ENCODE peak calls at places on chromosomes 2 and 18, in seven cellular contexts. One of them, this sample, is unnamed.
A peak's percentile ranks its signal among the peaks of the same experiment; 100 is the strongest.

GRCh38 chr18:8260847-8261246 is 348.4 kb upstream of the RAB12 start:
- DNase-seq in GM23338: no peak
- DNase-seq in CD4-positive, alpha-beta memory T cell: no peak
- DNase-seq in CD8-positive, alpha-beta T cell: no peak
- DNase-seq in OCI-LY7: no peak
- DNase-seq in neuronal stem cell: no peak
- DNase-seq in A549: no peak
- DNase-seq in this sample: no peak

GRCh38 chr18:7646174-7646886 is 79.2 kb downstream of the PTPRM start:
- DNase-seq in CD4-positive, alpha-beta memory T cell: no peak
- DNase-seq in CD8-positive, alpha-beta T cell: no peak
- DNase-seq in GM23338: peak; percentile 27
- DNase-seq in OCI-LY7: no peak
- DNase-seq in neuronal stem cell: no peak
- DNase-seq in A549: no peak
- DNase-seq in this sample: no peak

GRCh38 chr2:109266998-109267854 is 138.2 kb downstream of the SH3RF3 start:
- DNase-seq in GM23338: peak; percentile 14
- DNase-seq in OCI-LY7: no peak
- DNase-seq in A549: no peak
- DNase-seq in CD4-positive, alpha-beta memory T cell: no peak
- DNase-seq in CD8-positive, alpha-beta T cell: no peak
- DNase-seq in neuronal stem cell: peak; percentile 3
- DNase-seq in this sample: no peak

GRCh38 chr2:232549655-232550350 is 554 bp downstream of the TIGD1 start:
- DNase-seq in neuronal stem cell: no peak
- DNase-seq in CD4-positive, alpha-beta memory T cell: no peak
- DNase-seq in CD8-positive, alpha-beta T cell: no peak
- DNase-seq in OCI-LY7: no peak
- DNase-seq in GM23338: no peak
- DNase-seq in A549: no peak
- DNase-seq in this sample: no peak

GRCh38 chr2:190382851-190383250 is 25.3 kb upstream of the MFSD6 start:
- DNase-seq in neuronal stem cell: no peak
- DNase-seq in GM23338: peak; percentile 76
- DNase-seq in CD8-positive, alpha-beta T cell: no peak
- DNase-seq in OCI-LY7: peak; percentile 64
- DNase-seq in A549: peak; percentile 40
- DNase-seq in CD4-positive, alpha-beta memory T cell: peak; percentile 66
- DNase-seq in this sample: no peak

GRCh38 chr2:71999580-71999979 is 148.1 kb downstream of the CYP26B1 start:
- DNase-seq in A549: no peak
- DNase-seq in OCI-LY7: no peak
- DNase-seq in neuronal stem cell: no peak
- DNase-seq in GM23338: no peak
- DNase-seq in CD4-positive, alpha-beta memory T cell: no peak
- DNase-seq in CD8-positive, alpha-beta T cell: no peak
- DNase-seq in this sample: no peak

GRCh38 chr2:25528173-25528572 is 145.2 kb downstream of the DTNB start:
- DNase-seq in A549: no peak
- DNase-seq in CD4-positive, alpha-beta memory T cell: no peak
- DNase-seq in OCI-LY7: no peak
- DNase-seq in CD8-positive, alpha-beta T cell: no peak
- DNase-seq in GM23338: no peak
- DNase-seq in neuronal stem cell: no peak
- DNase-seq in this sample: no peak

GRCh38 chr18:40612356-40612755 is 1342.7 kb upstream of the PIK3C3 start:
- DNase-seq in neuronal stem cell: no peak
- DNase-seq in CD8-positive, alpha-beta T cell: no peak
- DNase-seq in CD4-positive, alpha-beta memory T cell: no peak
- DNase-seq in GM23338: no peak
- DNase-seq in OCI-LY7: no peak
- DNase-seq in A549: no peak
- DNase-seq in this sample: no peak

GRCh38 chr2:32963941-32964340 is 17.2 kb downstream of the LTBP1 start:
- DNase-seq in neuronal stem cell: no peak
- DNase-seq in GM23338: no peak
- DNase-seq in CD8-positive, alpha-beta T cell: no peak
- DNase-seq in CD4-positive, alpha-beta memory T cell: no peak
- DNase-seq in OCI-LY7: no peak
- DNase-seq in A549: no peak
- DNase-seq in this sample: no peak

GRCh38 chr2:232124309-232124708 is 162.8 kb downstream of the DIS3L2 start:
- DNase-seq in CD4-positive, alpha-beta memory T cell: no peak
- DNase-seq in OCI-LY7: no peak
- DNase-seq in A549: no peak
- DNase-seq in GM23338: no peak
- DNase-seq in CD8-positive, alpha-beta T cell: no peak
- DNase-seq in neuronal stem cell: no peak
- DNase-seq in this sample: no peak

GRCh38 chr2:67650292-67651133 is 253.4 kb downstream of the ETAA1 start:
- DNase-seq in OCI-LY7: peak; percentile 4
- DNase-seq in GM23338: peak; percentile 90
- DNase-seq in CD8-positive, alpha-beta T cell: no peak
- DNase-seq in CD4-positive, alpha-beta memory T cell: no peak
- DNase-seq in neuronal stem cell: peak; percentile 58
- DNase-seq in A549: peak; percentile 49
- DNase-seq in this sample: peak; percentile 53

GRCh38 chr2:205073433-205074020 is 528.3 kb downstream of the PARD3B start:
- DNase-seq in CD8-positive, alpha-beta T cell: no peak
- DNase-seq in OCI-LY7: no peak
- DNase-seq in CD4-positive, alpha-beta memory T cell: no peak
- DNase-seq in neuronal stem cell: no peak
- DNase-seq in GM23338: no peak
- DNase-seq in A549: no peak
- DNase-seq in this sample: no peak

GRCh38 chr2:31066594-31066993 is 71.6 kb downstream of the GALNT14 start:
- DNase-seq in A549: no peak
- DNase-seq in GM23338: no peak
- DNase-seq in OCI-LY7: no peak
- DNase-seq in neuronal stem cell: no peak
- DNase-seq in CD4-positive, alpha-beta memory T cell: no peak
- DNase-seq in CD8-positive, alpha-beta T cell: no peak
- DNase-seq in this sample: no peak

GRCh38 chr2:241595600-241596140 is 37.1 kb downstream of the BOK start:
- DNase-seq in CD8-positive, alpha-beta T cell: no peak
- DNase-seq in CD4-positive, alpha-beta memory T cell: peak; percentile 15
- DNase-seq in GM23338: peak; percentile 61
- DNase-seq in neuronal stem cell: no peak
- DNase-seq in OCI-LY7: peak; percentile 26
- DNase-seq in A549: peak; percentile 21
- DNase-seq in this sample: no peak

GRCh38 chr2:86298411-86299390 is 38.7 kb downstream of the REEP1 start:
- DNase-seq in GM23338: peak; percentile 56
- DNase-seq in OCI-LY7: no peak
- DNase-seq in CD8-positive, alpha-beta T cell: no peak
- DNase-seq in A549: peak; percentile 65
- DNase-seq in CD4-positive, alpha-beta memory T cell: no peak
- DNase-seq in neuronal stem cell: no peak
- DNase-seq in this sample: no peak

GRCh38 chr18:45835057-45835634 is 9.7 kb downstream of the SIGLEC15 start:
- DNase-seq in GM23338: no peak
- DNase-seq in OCI-LY7: no peak
- DNase-seq in CD8-positive, alpha-beta T cell: no peak
- DNase-seq in CD4-positive, alpha-beta memory T cell: no peak
- DNase-seq in neuronal stem cell: no peak
- DNase-seq in A549: no peak
- DNase-seq in this sample: no peak

GRCh38 chr18:45838302-45839070 is 13.0 kb downstream of the SIGLEC15 start:
- DNase-seq in OCI-LY7: no peak
- DNase-seq in CD4-positive, alpha-beta memory T cell: no peak
- DNase-seq in GM23338: no peak
- DNase-seq in CD8-positive, alpha-beta T cell: no peak
- DNase-seq in A549: no peak
- DNase-seq in neuronal stem cell: no peak
- DNase-seq in this sample: no peak

GRCh38 chr18:45839415-45840395 is 14.2 kb downstream of the SIGLEC15 start:
- DNase-seq in A549: no peak
- DNase-seq in CD8-positive, alpha-beta T cell: no peak
- DNase-seq in neuronal stem cell: no peak
- DNase-seq in OCI-LY7: no peak
- DNase-seq in CD4-positive, alpha-beta memory T cell: peak; percentile 33
- DNase-seq in GM23338: peak; percentile 76
- DNase-seq in this sample: no peak

GRCh38 chr18:45836242-45837215 is 11.1 kb downstream of the SIGLEC15 start:
- DNase-seq in CD4-positive, alpha-beta memory T cell: no peak
- DNase-seq in CD8-positive, alpha-beta T cell: no peak
- DNase-seq in OCI-LY7: no peak
- DNase-seq in A549: no peak
- DNase-seq in GM23338: no peak
- DNase-seq in neuronal stem cell: no peak
- DNase-seq in this sample: no peak

GRCh38 chr18:45837283-45838070 is 12.0 kb downstream of the SIGLEC15 start:
- DNase-seq in neuronal stem cell: peak; percentile 43
- DNase-seq in GM23338: peak; percentile 89
- DNase-seq in OCI-LY7: no peak
- DNase-seq in CD8-positive, alpha-beta T cell: peak; percentile 15
- DNase-seq in A549: no peak
- DNase-seq in CD4-positive, alpha-beta memory T cell: peak; percentile 30
- DNase-seq in this sample: no peak
- H3K4me3 ChIP-seq in neuronal stem cell: peak overlapping the region; percentile 81
- H3K4me3 ChIP-seq in GM23338: peak overlapping the region; percentile 50
- H3K4me3 ChIP-seq in OCI-LY7: no peak overlapping the region
- H3K4me3 ChIP-seq in CD8-positive, alpha-beta T cell: peak overlapping the region; percentile 24
- H3K4me3 ChIP-seq in A549: peak overlapping the region; percentile 27
- H3K4me3 ChIP-seq in CD4-positive, alpha-beta memory T cell: no peak overlapping the region
- H3K4me3 ChIP-seq in this sample: peak overlapping the region; percentile 39

GRCh38 chr18:12599966-12600365 is 57.9 kb downstream of the SPIRE1 start:
- DNase-seq in CD4-positive, alpha-beta memory T cell: no peak
- DNase-seq in CD8-positive, alpha-beta T cell: no peak
- DNase-seq in A549: no peak
- DNase-seq in neuronal stem cell: no peak
- DNase-seq in GM23338: no peak
- DNase-seq in OCI-LY7: no peak
- DNase-seq in this sample: no peak

GRCh38 chr18:12598181-12598921 is 59.6 kb downstream of the SPIRE1 start:
- DNase-seq in A549: no peak
- DNase-seq in CD4-positive, alpha-beta memory T cell: no peak
- DNase-seq in OCI-LY7: no peak
- DNase-seq in CD8-positive, alpha-beta T cell: no peak
- DNase-seq in GM23338: peak; percentile 21
- DNase-seq in neuronal stem cell: no peak
- DNase-seq in this sample: no peak

GRCh38 chr18:12599543-12599942 is 58.4 kb downstream of the SPIRE1 start:
- DNase-seq in OCI-LY7: no peak
- DNase-seq in CD8-positive, alpha-beta T cell: no peak
- DNase-seq in neuronal stem cell: no peak
- DNase-seq in A549: no peak
- DNase-seq in CD4-positive, alpha-beta memory T cell: no peak
- DNase-seq in GM23338: no peak
- DNase-seq in this sample: no peak

GRCh38 chr18:12595571-12596255 is 62.2 kb downstream of the SPIRE1 start:
- DNase-seq in CD8-positive, alpha-beta T cell: no peak
- DNase-seq in CD4-positive, alpha-beta memory T cell: no peak
- DNase-seq in OCI-LY7: no peak
- DNase-seq in A549: no peak
- DNase-seq in neuronal stem cell: no peak
- DNase-seq in GM23338: no peak
- DNase-seq in this sample: no peak

DNA sequence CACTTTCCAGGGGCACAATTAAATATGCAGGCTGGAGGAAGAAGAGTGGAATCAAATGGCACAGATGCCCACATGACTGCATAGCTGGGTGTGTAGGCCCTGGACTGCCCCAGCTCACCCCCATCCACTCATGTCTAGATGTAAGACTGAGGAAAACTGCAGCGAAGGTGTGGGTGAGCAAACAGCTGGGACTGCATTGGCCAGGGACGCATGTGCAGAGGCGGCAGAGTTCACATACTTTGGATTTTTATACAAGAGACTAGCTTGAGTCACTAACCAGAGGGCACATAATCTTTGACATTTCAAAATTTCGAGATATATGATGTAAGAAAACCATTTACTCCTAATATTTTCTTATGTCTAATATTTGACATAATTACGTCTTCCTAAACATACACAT is 60.1 kb downstream of the SPIRE1 start:
- DNase-seq in A549: peak; percentile 32
- DNase-seq in CD8-positive, alpha-beta T cell: no peak
- DNase-seq in OCI-LY7: no peak
- DNase-seq in CD4-positive, alpha-beta memory T cell: no peak
- DNase-seq in neuronal stem cell: no peak
- DNase-seq in GM23338: no peak
- DNase-seq in this sample: no peak
- H3K4me1 ChIP-seq in A549: peaks cover 50% of the 10 kb centered on the region
- H3K4me1 ChIP-seq in CD8-positive, alpha-beta T cell: peaks cover 14% of the 10 kb centered on the region
- H3K4me1 ChIP-seq in OCI-LY7: no peaks in the 10 kb centered on the region
- H3K4me1 ChIP-seq in CD4-positive, alpha-beta memory T cell: peaks cover 6% of the 10 kb centered on the region
- H3K4me1 ChIP-seq in neuronal stem cell: peaks cover 19% of the 10 kb centered on the region
- H3K4me1 ChIP-seq in GM23338: peaks cover 11% of the 10 kb centered on the region
- H3K4me1 ChIP-seq in this sample: peaks cover 50% of the 10 kb centered on the region

GRCh38 chr2:112582314-112582746 is 2.1 kb upstream of the CHCHD5 start:
- DNase-seq in OCI-LY7: peak; percentile 79
- DNase-seq in CD8-positive, alpha-beta T cell: no peak
- DNase-seq in A549: no peak
- DNase-seq in CD4-positive, alpha-beta memory T cell: peak; percentile 71
- DNase-seq in neuronal stem cell: no peak
- DNase-seq in GM23338: peak; percentile 52
- DNase-seq in this sample: peak; percentile 53

GRCh38 chr2:112579280-112579679 is 5.1 kb upstream of the CHCHD5 start:
- DNase-seq in GM23338: no peak
- DNase-seq in neuronal stem cell: no peak
- DNase-seq in OCI-LY7: no peak
- DNase-seq in CD4-positive, alpha-beta memory T cell: no peak
- DNase-seq in A549: no peak
- DNase-seq in CD8-positive, alpha-beta T cell: no peak
- DNase-seq in this sample: no peak

GRCh38 chr2:112577756-112578155 is 6.7 kb upstream of the CHCHD5 start:
- DNase-seq in neuronal stem cell: no peak
- DNase-seq in OCI-LY7: no peak
- DNase-seq in CD4-positive, alpha-beta memory T cell: no peak
- DNase-seq in GM23338: peak; percentile 57
- DNase-seq in A549: no peak
- DNase-seq in CD8-positive, alpha-beta T cell: no peak
- DNase-seq in this sample: no peak

GRCh38 chr2:112583497-112584133 is 794 bp upstream of the CHCHD5 start:
- DNase-seq in neuronal stem cell: no peak
- DNase-seq in A549: peak; percentile 21
- DNase-seq in OCI-LY7: no peak
- DNase-seq in CD8-positive, alpha-beta T cell: no peak
- DNase-seq in CD4-positive, alpha-beta memory T cell: peak; percentile 17
- DNase-seq in GM23338: no peak
- DNase-seq in this sample: no peak

GRCh38 chr2:112580084-112580483 is 4.3 kb upstream of the CHCHD5 start:
- DNase-seq in CD4-positive, alpha-beta memory T cell: no peak
- DNase-seq in GM23338: no peak
- DNase-seq in CD8-positive, alpha-beta T cell: no peak
- DNase-seq in A549: no peak
- DNase-seq in OCI-LY7: no peak
- DNase-seq in neuronal stem cell: no peak
- DNase-seq in this sample: no peak
- H3K4me3 ChIP-seq in CD4-positive, alpha-beta memory T cell: no peak overlapping the region
- H3K4me3 ChIP-seq in GM23338: no peak overlapping the region
- H3K4me3 ChIP-seq in CD8-positive, alpha-beta T cell: no peak overlapping the region
- H3K4me3 ChIP-seq in A549: no peak overlapping the region
- H3K4me3 ChIP-seq in OCI-LY7: no peak overlapping the region
- H3K4me3 ChIP-seq in neuronal stem cell: no peak overlapping the region
- H3K4me3 ChIP-seq in this sample: no peak overlapping the region

DNA sequence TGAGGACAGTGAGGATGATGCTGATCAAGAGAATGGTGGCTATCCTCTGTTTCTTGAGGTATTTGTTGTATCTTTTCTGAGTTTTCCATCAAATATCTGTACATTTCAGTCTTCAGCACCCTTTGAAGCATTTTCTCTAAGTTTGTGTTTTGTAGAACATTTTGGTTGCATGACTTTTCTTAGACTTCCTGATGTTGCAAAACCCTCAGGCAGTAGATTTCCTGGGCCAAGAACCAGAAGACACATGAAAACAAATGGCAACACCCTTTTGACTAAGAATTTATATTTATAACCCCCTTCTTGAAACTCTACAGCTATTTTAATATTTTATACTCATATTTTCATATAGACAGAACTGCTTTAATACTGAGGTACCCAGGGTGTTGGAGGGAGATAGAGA is 16.2 kb downstream of the HNMT start:
- DNase-seq in CD4-positive, alpha-beta memory T cell: no peak
- DNase-seq in CD8-positive, alpha-beta T cell: no peak
- DNase-seq in GM23338: no peak
- DNase-seq in OCI-LY7: no peak
- DNase-seq in neuronal stem cell: no peak
- DNase-seq in A549: no peak
- DNase-seq in this sample: no peak
- H3K4me1 ChIP-seq in CD4-positive, alpha-beta memory T cell: no peaks in the 10 kb centered on the region
- H3K4me1 ChIP-seq in CD8-positive, alpha-beta T cell: no peaks in the 10 kb centered on the region
- H3K4me1 ChIP-seq in GM23338: no peaks in the 10 kb centered on the region
- H3K4me1 ChIP-seq in OCI-LY7: no peaks in the 10 kb centered on the region
- H3K4me1 ChIP-seq in neuronal stem cell: no peaks in the 10 kb centered on the region
- H3K4me1 ChIP-seq in A549: peaks cover 11% of the 10 kb centered on the region
- H3K4me1 ChIP-seq in this sample: no peaks in the 10 kb centered on the region

This sample was measured in tibial nerve.